ENCODE peak calls at places on chromosomes 7 and 10, in five cellular contexts. One of them, this sample, is unnamed.

GRCh38 chr7:46253500-46253899 is 332.4 kb upstream of the IGFBP3 start:
- DNase-seq in astrocyte: peak; percentile 38
- DNase-seq in GM23338: no peak
- DNase-seq in cardiac muscle cell: no peak
- DNase-seq in heart right ventricle: no peak
- DNase-seq in this sample: no peak

GRCh38 chr10:111211756-111212155 is 134.9 kb downstream of the ADRA2A start:
- DNase-seq in GM23338: peak; percentile 12
- DNase-seq in heart right ventricle: no peak
- DNase-seq in cardiac muscle cell: no peak
- DNase-seq in astrocyte: peak; percentile 18
- DNase-seq in this sample: no peak

GRCh38 chr7:452230-452751 is 67.4 kb downstream of the PDGFA start:
- DNase-seq in GM23338: peak; percentile 71
- DNase-seq in cardiac muscle cell: peak; percentile 90
- DNase-seq in astrocyte: peak; percentile 54
- DNase-seq in heart right ventricle: no peak
- DNase-seq in this sample: peak; percentile 97

GRCh38 chr10:3398825-3399646 is 226.5 kb upstream of the PITRM1 start:
- DNase-seq in astrocyte: no peak
- DNase-seq in cardiac muscle cell: peak; percentile 59
- DNase-seq in heart right ventricle: peak; percentile 38
- DNase-seq in GM23338: no peak
- DNase-seq in this sample: no peak

GRCh38 chr7:2791390-2791789 is 52.7 kb downstream of the GNA12 start:
- DNase-seq in GM23338: no peak
- DNase-seq in astrocyte: no peak
- DNase-seq in cardiac muscle cell: no peak
- DNase-seq in heart right ventricle: no peak
- DNase-seq in this sample: peak; percentile 30

GRCh38 chr10:72665925-72666324 is 26.0 kb upstream of the MCU start:
- DNase-seq in heart right ventricle: no peak
- DNase-seq in GM23338: no peak
- DNase-seq in cardiac muscle cell: no peak
- DNase-seq in astrocyte: peak; percentile 17
- DNase-seq in this sample: peak; percentile 17

GRCh38 chr10:59557052-59557451 is 152.6 kb downstream of the SLC16A9 start:
- DNase-seq in astrocyte: no peak
- DNase-seq in heart right ventricle: no peak
- DNase-seq in GM23338: peak; percentile 77
- DNase-seq in cardiac muscle cell: peak; percentile 70
- DNase-seq in this sample: peak; percentile 3

GRCh38 chr7:47293884-47294568 is 287.9 kb downstream of the TNS3 start:
- DNase-seq in GM23338: no peak
- DNase-seq in cardiac muscle cell: peak; percentile 20
- DNase-seq in heart right ventricle: peak; percentile 47
- DNase-seq in astrocyte: no peak
- DNase-seq in this sample: peak; percentile 83

GRCh38 chr10:114332808-114333207 is 71.5 kb downstream of the AFAP1L2 start:
- DNase-seq in heart right ventricle: no peak
- DNase-seq in cardiac muscle cell: no peak
- DNase-seq in GM23338: no peak
- DNase-seq in astrocyte: no peak
- DNase-seq in this sample: no peak

GRCh38 chr10:4883079-4883739 is 57.2 kb downstream of the AKR1E2 start:
- DNase-seq in heart right ventricle: no peak
- DNase-seq in GM23338: no peak
- DNase-seq in astrocyte: peak; percentile 81
- DNase-seq in cardiac muscle cell: peak; percentile 76
- DNase-seq in this sample: no peak

GRCh38 chr7:35550831-35551230 is 144.1 kb downstream of the HERPUD2 start:
- DNase-seq in cardiac muscle cell: no peak
- DNase-seq in GM23338: no peak
- DNase-seq in heart right ventricle: no peak
- DNase-seq in astrocyte: no peak
- DNase-seq in this sample: no peak

GRCh38 chr10:51468424-51468823 is 231.0 kb downstream of the CSTF2T start:
- DNase-seq in cardiac muscle cell: no peak
- DNase-seq in heart right ventricle: no peak
- DNase-seq in astrocyte: peak; percentile 1
- DNase-seq in GM23338: no peak
- DNase-seq in this sample: no peak

GRCh38 chr7:102236592-102237287 is 49.9 kb upstream of the SH2B2 start:
- DNase-seq in cardiac muscle cell: peak; percentile 77
- DNase-seq in GM23338: peak; percentile 89
- DNase-seq in astrocyte: no peak
- DNase-seq in heart right ventricle: peak; percentile 54
- DNase-seq in this sample: peak; percentile 98

GRCh38 chr7:16698200-16698910 is 52.4 kb downstream of the BZW2 start:
- DNase-seq in cardiac muscle cell: no peak
- DNase-seq in GM23338: no peak
- DNase-seq in astrocyte: no peak
- DNase-seq in heart right ventricle: no peak
- DNase-seq in this sample: no peak

GRCh38 chr7:16694806-16695205 is 48.8 kb downstream of the BZW2 start:
- DNase-seq in heart right ventricle: no peak
- DNase-seq in astrocyte: no peak
- DNase-seq in cardiac muscle cell: no peak
- DNase-seq in GM23338: no peak
- DNase-seq in this sample: no peak

GRCh38 chr7:16697507-16698199 is 51.7 kb downstream of the BZW2 start:
- DNase-seq in GM23338: no peak
- DNase-seq in cardiac muscle cell: peak; percentile 27
- DNase-seq in astrocyte: peak; percentile 73
- DNase-seq in heart right ventricle: no peak
- DNase-seq in this sample: peak; percentile 62

GRCh38 chr7:16693601-16694318 is 47.8 kb downstream of the BZW2 start:
- DNase-seq in cardiac muscle cell: no peak
- DNase-seq in heart right ventricle: no peak
- DNase-seq in astrocyte: no peak
- DNase-seq in GM23338: no peak
- DNase-seq in this sample: no peak

GRCh38 chr7:16695621-16696237 is 49.7 kb downstream of the BZW2 start:
- DNase-seq in cardiac muscle cell: peak; percentile 78
- DNase-seq in astrocyte: peak; percentile 44
- DNase-seq in GM23338: peak; percentile 65
- DNase-seq in heart right ventricle: no peak
- DNase-seq in this sample: no peak
- TF ChIP-seq CTCF in cardiac muscle cell: peak; percentile 60
- TF ChIP-seq CTCF in astrocyte: peak; percentile 69
- TF ChIP-seq CTCF in GM23338: peak; percentile 68
- TF ChIP-seq CTCF in heart right ventricle: no peak
- TF ChIP-seq CTCF in this sample: peak; percentile 63

GRCh38 chr7:42069625-42070024 is 167.4 kb downstream of the GLI3 start:
- DNase-seq in cardiac muscle cell: peak; percentile 14
- DNase-seq in GM23338: no peak
- DNase-seq in astrocyte: no peak
- DNase-seq in heart right ventricle: no peak
- DNase-seq in this sample: no peak

GRCh38 chr7:42068554-42069280 is 168.3 kb downstream of the GLI3 start:
- DNase-seq in heart right ventricle: no peak
- DNase-seq in cardiac muscle cell: no peak
- DNase-seq in astrocyte: no peak
- DNase-seq in GM23338: peak; percentile 46
- DNase-seq in this sample: no peak

GRCh38 chr7:42065942-42066341 is 171.1 kb downstream of the GLI3 start:
- DNase-seq in GM23338: peak; percentile 60
- DNase-seq in astrocyte: peak; percentile 87
- DNase-seq in cardiac muscle cell: no peak
- DNase-seq in heart right ventricle: no peak
- DNase-seq in this sample: no peak

GRCh38 chr7:42064534-42064933 is 172.5 kb downstream of the GLI3 start:
- DNase-seq in astrocyte: no peak
- DNase-seq in GM23338: no peak
- DNase-seq in cardiac muscle cell: no peak
- DNase-seq in heart right ventricle: no peak
- DNase-seq in this sample: no peak

GRCh38 chr7:42065015-42065414 is 172.0 kb downstream of the GLI3 start:
- DNase-seq in astrocyte: no peak
- DNase-seq in GM23338: no peak
- DNase-seq in cardiac muscle cell: no peak
- DNase-seq in heart right ventricle: no peak
- DNase-seq in this sample: no peak
- H3K4me1 ChIP-seq in astrocyte: peaks cover 11% of the 10 kb centered on the region
- H3K4me1 ChIP-seq in GM23338: peaks cover 45% of the 10 kb centered on the region
- H3K4me1 ChIP-seq in cardiac muscle cell: peaks cover 12% of the 10 kb centered on the region
- H3K4me1 ChIP-seq in heart right ventricle: peaks cover 7% of the 10 kb centered on the region
- H3K4me1 ChIP-seq in this sample: peaks cover 10% of the 10 kb centered on the region

GRCh38 chr10:78432582-78432981 is 398.9 kb downstream of the RPS24 start:
- DNase-seq in GM23338: no peak
- DNase-seq in astrocyte: no peak
- DNase-seq in heart right ventricle: no peak
- DNase-seq in cardiac muscle cell: peak; percentile 47
- DNase-seq in this sample: no peak
- TF ChIP-seq CTCF in GM23338: peak; percentile 48
- TF ChIP-seq CTCF in astrocyte: no peak
- TF ChIP-seq CTCF in heart right ventricle: no peak
- TF ChIP-seq CTCF in cardiac muscle cell: peak; percentile 20
- TF ChIP-seq CTCF in this sample: peak; percentile 39

GRCh38 chr7:28083159-28083997 is 97.2 kb downstream of the JAZF1 start:
- DNase-seq in GM23338: no peak
- DNase-seq in cardiac muscle cell: peak; percentile 92
- DNase-seq in astrocyte: no peak
- DNase-seq in heart right ventricle: no peak
- DNase-seq in this sample: peak; percentile 48

GRCh38 chr7:28081016-28081415 is 99.6 kb downstream of the JAZF1 start:
- DNase-seq in GM23338: peak; percentile 29
- DNase-seq in astrocyte: no peak
- DNase-seq in heart right ventricle: no peak
- DNase-seq in cardiac muscle cell: peak; percentile 50
- DNase-seq in this sample: no peak

GRCh38 chr7:28086198-28086597 is 94.4 kb downstream of the JAZF1 start:
- DNase-seq in cardiac muscle cell: no peak
- DNase-seq in GM23338: no peak
- DNase-seq in heart right ventricle: no peak
- DNase-seq in astrocyte: no peak
- DNase-seq in this sample: no peak

GRCh38 chr7:28082071-28082470 is 98.5 kb downstream of the JAZF1 start:
- DNase-seq in astrocyte: no peak
- DNase-seq in cardiac muscle cell: no peak
- DNase-seq in GM23338: no peak
- DNase-seq in heart right ventricle: no peak
- DNase-seq in this sample: no peak

GRCh38 chr7:28083998-28084985 is 96.3 kb downstream of the JAZF1 start:
- DNase-seq in heart right ventricle: no peak
- DNase-seq in cardiac muscle cell: no peak
- DNase-seq in astrocyte: no peak
- DNase-seq in GM23338: no peak
- DNase-seq in this sample: no peak
- H3K4me1 ChIP-seq in heart right ventricle: peaks cover 21% of the 10 kb centered on the region
- H3K4me1 ChIP-seq in cardiac muscle cell: peaks cover 6% of the 10 kb centered on the region
- H3K4me1 ChIP-seq in astrocyte: no peaks in the 10 kb centered on the region
- H3K4me1 ChIP-seq in GM23338: peaks cover 29% of the 10 kb centered on the region
- H3K4me1 ChIP-seq in this sample: peaks cover 44% of the 10 kb centered on the region

DNA sequence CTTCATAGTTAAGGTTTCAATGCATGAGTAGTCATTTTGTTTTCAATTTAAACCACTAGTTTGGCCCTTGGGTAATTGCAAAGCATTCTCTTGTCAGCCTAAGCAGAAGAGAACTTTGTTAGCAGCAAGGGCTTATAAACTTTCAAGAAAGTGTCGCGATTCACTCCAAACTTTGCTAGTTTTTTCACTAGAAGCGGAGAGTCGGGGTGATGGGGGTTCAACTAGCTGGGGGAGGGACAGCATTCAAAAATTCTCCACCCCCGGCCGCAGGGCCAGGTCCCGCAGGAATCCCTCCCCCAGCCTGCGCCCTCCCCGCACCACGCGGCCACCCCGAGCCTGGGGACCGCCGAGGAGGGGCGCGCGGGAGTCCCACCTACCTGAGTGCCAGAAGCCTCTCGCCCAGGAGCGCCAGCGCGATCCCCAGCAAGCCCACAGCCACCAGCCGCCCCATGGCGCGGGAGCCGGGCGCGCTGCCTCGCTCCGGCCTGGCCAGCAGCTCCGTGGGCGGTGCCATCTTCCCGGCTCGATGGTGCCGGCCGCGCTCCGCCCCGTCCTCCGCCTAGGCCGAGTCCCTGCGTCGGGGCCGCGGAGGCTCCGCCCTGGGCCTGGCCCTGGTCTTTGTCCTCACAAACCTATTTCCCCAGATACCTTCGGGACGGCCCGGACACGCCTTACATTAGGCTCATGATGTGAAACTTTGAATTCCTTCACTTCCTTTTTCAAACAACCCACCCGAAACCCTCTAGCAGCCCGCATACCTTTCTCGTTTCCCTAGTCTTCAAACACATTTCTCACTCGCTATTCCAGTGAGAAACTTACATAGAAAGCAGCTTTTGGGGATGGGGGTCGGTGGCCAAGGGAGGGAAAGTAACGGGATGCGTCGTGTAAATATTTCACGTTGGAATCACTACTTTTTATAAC is at the start of gene PON2:
- DNase-seq in astrocyte: peak; percentile 77
- DNase-seq in heart right ventricle: peak; percentile 86
- DNase-seq in cardiac muscle cell: peak; percentile 92
- DNase-seq in GM23338: peak; percentile 90
- DNase-seq in this sample: peak; percentile 96
- TF ChIP-seq CTCF in astrocyte: no peak
- TF ChIP-seq CTCF in heart right ventricle: no peak
- TF ChIP-seq CTCF in cardiac muscle cell: no peak
- TF ChIP-seq CTCF in GM23338: no peak
- TF ChIP-seq CTCF in this sample: no peak

GRCh38 chr7:70408477-70408876 is 723.5 kb upstream of the GALNT17 start:
- DNase-seq in astrocyte: no peak
- DNase-seq in GM23338: no peak
- DNase-seq in heart right ventricle: no peak
- DNase-seq in cardiac muscle cell: no peak
- DNase-seq in this sample: no peak
- H3K4me1 ChIP-seq in astrocyte: peaks cover 3% of the 10 kb centered on the region
- H3K4me1 ChIP-seq in GM23338: no peaks in the 10 kb centered on the region
- H3K4me1 ChIP-seq in heart right ventricle: no peaks in the 10 kb centered on the region
- H3K4me1 ChIP-seq in cardiac muscle cell: peaks cover 16% of the 10 kb centered on the region
- H3K4me1 ChIP-seq in this sample: no peaks in the 10 kb centered on the region

DNA sequence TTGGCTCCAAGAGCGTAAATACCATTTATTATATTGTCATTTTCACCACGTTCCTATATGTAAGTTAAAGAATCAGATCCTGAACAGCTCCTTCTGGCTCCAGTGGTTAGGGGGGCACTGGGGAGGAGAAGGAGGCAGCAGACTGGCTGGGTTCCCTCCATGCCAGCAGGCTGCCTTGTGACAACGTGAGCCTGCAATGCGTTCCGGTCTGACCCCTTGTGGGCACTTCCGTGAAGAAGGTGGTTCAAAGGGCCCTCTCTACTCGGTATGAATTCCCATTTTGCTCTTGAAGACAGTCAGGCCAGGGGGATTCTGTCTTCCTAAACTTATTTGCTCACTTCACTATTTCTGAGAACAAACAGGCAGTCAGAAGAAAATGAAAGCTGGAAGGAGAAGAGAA is 253.4 kb downstream of the BMPER start:
- DNase-seq in astrocyte: no peak
- DNase-seq in cardiac muscle cell: no peak
- DNase-seq in GM23338: peak; percentile 57
- DNase-seq in heart right ventricle: no peak
- DNase-seq in this sample: peak; percentile 11
- TF ChIP-seq CTCF in astrocyte: no peak
- TF ChIP-seq CTCF in cardiac muscle cell: peak; percentile 10
- TF ChIP-seq CTCF in GM23338: peak; percentile 72
- TF ChIP-seq CTCF in heart right ventricle: no peak
- TF ChIP-seq CTCF in this sample: peak; percentile 13

This sample was measured in osteoblast.